ENCODE peak calls at places on chromosomes 13 and 19, in seven cellular contexts. J is HepG2, N is HCT116, M is H1, G is SK-N-SH, C is K562, B is GM12878. Y is an unnamed sample.

GRCh38 chr13:42071667-42072419 is 23.4 kb downstream of the DGKH start:
- DNase-seq in B (no peak), G (no peak), J (no peak), N (no peak), M (no peak), C (no peak), Y (no peak)

GRCh38 chr19:44927746-44928145 is 13.3 kb downstream of the APOC1 start:
- DNase-seq in C (no peak), N (no peak), M (no peak), B (no peak), G (peak), J (no peak), Y (no peak)

GRCh38 chr13:74367193-74367592 is 233.0 kb upstream of the KLF12 start:
- DNase-seq in J (no peak), B (no peak), N (no peak), M (no peak), G (no peak), C (no peak), Y (no peak)

GRCh38 chr13:43544011-43544410 is 242.8 kb downstream of the ENOX1 start:
- DNase-seq in G (no peak), C (no peak), N (no peak), M (no peak), J (no peak), B (no peak), Y (no peak)

GRCh38 chr19:2652504-2653099 is 49.9 kb downstream of the GNG7 start:
- DNase-seq in J (no peak), N (no peak), B (no peak), C (no peak), M (no peak), G (no peak), Y (no peak)

GRCh38 chr13:99197257-99197651 is 3.4 kb upstream of the UBAC2 start:
- DNase-seq in M (no peak), N (no peak), J (no peak), G (no peak), C (no peak), B (no peak), Y (no peak)

GRCh38 chr19:6062274-6062673 is 48.0 kb downstream of the RFX2 start:
- DNase-seq in J (no peak), N (no peak), G (no peak), B (no peak), M (no peak), C (peak), Y (no peak)

GRCh38 chr13:41352935-41353801 is 42.1 kb downstream of the NAA16 start:
- DNase-seq in N (peak), B (peak), J (peak), G (peak), C (peak), M (no peak), Y (peak)

GRCh38 chr13:110746443-110746842 is 32.9 kb downstream of the ING1 start:
- DNase-seq in J (no peak), G (no peak), N (no peak), B (no peak), C (no peak), M (no peak), Y (no peak)

GRCh38 chr19:5903054-5903501 is 512 bp downstream of the NDUFA11 start:
- DNase-seq in N (no peak), C (peak), G (no peak), B (no peak), J (no peak), M (no peak), Y (no peak)

GRCh38 chr13:70107498-70108271 is at the start of gene ATXN8OS:
- DNase-seq in N (no peak), C (no peak), J (no peak), G (peak), B (no peak), M (peak), Y (no peak)

GRCh38 chr19:54096642-54097106 is 3.9 kb downstream of the OSCAR start:
- DNase-seq in C (peak), B (no peak), N (peak), M (peak), G (no peak), J (no peak), Y (peak)

GRCh38 chr13:101565327-101565726 is 112.9 kb downstream of the ITGBL1 start:
- DNase-seq in J (no peak), M (no peak), N (no peak), C (no peak), B (no peak), G (no peak), Y (no peak)

GRCh38 chr13:114054269-114054668 is 78.2 kb downstream of the RASA3 start:
- DNase-seq in N (no peak), M (no peak), G (peak), J (no peak), C (peak), B (no peak), Y (peak)

GRCh38 chr13:104327217-104327616 is 1261.0 kb upstream of the SLC10A2 start:
- DNase-seq in B (no peak), G (no peak), N (no peak), M (no peak), J (no peak), C (no peak), Y (no peak)

GRCh38 chr19:29866011-29866410 is 54.2 kb downstream of the CCNE1 start:
- DNase-seq in M (no peak), J (no peak), B (no peak), N (no peak), G (no peak), C (no peak), Y (no peak)

GRCh38 chr13:21738636-21739035 is 67.8 kb downstream of the FGF9 start:
- DNase-seq in M (no peak), N (no peak), B (no peak), G (no peak), J (no peak), C (no peak), Y (no peak)

GRCh38 chr13:28046981-28047380 is 53.4 kb downstream of the FLT3 start:
- DNase-seq in J (no peak), C (no peak), M (no peak), G (no peak), N (no peak), B (no peak), Y (no peak)

GRCh38 chr13:44273991-44274810 is 99.4 kb upstream of the SERP2 start:
- DNase-seq in G (no peak), J (no peak), B (no peak), C (no peak), N (no peak), M (no peak), Y (peak)

GRCh38 chr13:27821566-27821965 is 29.3 kb downstream of the GSX1 start:
- DNase-seq in N (no peak), M (peak), B (no peak), C (no peak), J (no peak), G (no peak), Y (no peak)

GRCh38 chr19:30207357-30207756 is 164.8 kb upstream of the ZNF536 start:
- DNase-seq in C (no peak), N (no peak), B (no peak), M (peak), G (no peak), J (no peak), Y (no peak)

GRCh38 chr13:70723732-70724131 is 615.5 kb upstream of the KLHL1 start:
- DNase-seq in B (no peak), N (no peak), M (no peak), C (no peak), J (peak), G (peak), Y (peak)

GRCh38 chr13:99044764-99045163 is 66.9 kb upstream of the DOCK9 start:
- DNase-seq in B (no peak), G (no peak), M (no peak), C (no peak), N (no peak), J (no peak), Y (no peak)

DNA sequence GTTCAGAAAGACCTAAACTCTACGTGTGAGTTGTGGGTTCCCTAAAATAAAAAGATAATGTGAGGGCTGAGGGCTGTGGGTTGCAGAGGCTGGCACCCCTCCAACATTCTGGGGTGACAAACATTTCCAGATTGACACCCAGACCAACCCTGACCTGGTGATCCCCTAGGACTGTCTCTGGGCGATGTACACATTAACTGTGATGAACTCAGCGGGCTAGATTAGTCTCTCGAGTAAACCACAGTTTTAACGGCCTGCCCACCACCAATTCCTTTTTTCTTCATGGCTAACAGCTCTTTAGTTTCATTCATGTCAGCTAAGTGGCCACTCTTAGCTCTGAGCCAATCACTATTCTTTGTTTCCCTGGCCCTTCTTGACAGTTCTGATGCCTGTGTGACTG is 24.8 kb downstream of the SIAH3 start:
- DNase-seq in N (no peak), M (no peak), G (no peak), B (peak), J (no peak), C (no peak), Y (no peak)
- TF ChIP-seq JUND in N (no peak), M (no peak), G (no peak), B (no peak), J (no peak), C (no peak), Y (no peak)

DNA sequence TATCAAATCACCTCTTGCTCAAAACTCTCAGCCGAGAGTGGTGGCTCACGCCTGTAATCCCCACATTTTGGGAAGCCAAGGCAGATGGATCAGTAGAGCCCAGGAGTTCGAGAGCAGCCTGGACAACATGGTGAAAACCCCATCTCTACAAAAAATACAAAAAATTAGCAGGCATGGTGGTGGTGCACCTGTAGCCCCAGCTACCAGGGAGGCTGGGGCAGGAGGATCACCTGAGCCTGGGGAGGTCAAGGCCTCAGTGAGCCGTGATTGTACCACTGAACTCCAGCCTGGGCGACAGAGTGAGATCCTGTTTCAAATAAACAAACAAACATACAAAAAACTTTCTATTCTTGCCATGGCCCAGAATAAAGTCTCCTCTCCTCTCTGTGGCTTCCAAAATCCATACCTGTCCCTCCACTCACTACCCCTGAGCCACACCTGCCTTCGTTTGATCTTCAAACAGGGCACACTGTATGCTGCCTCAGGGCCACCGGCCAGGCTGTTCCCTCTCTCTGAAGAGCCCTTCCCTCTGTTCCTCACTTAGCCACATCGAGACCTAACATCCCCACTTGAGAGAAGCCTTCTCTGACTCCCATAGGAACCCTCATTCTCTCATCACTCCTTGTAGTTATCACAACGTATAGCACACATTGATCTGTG is 6.3 kb downstream of the LGI4 start:
- DNase-seq in C (no peak), G (no peak), N (no peak), B (no peak), M (no peak), J (no peak), Y (no peak)
- TF ChIP-seq JUND in C (no peak), G (no peak), N (no peak), B (no peak), M (no peak), J (no peak), Y (no peak)

GRCh38 chr19:41910240-41910991 is 17.8 kb downstream of the ERFL start:
- DNase-seq in N (no peak), M (no peak), J (no peak), B (no peak), C (no peak), G (no peak), Y (no peak)
- TF ChIP-seq JUND in N (no peak), M (no peak), J (no peak), B (no peak), C (no peak), G (no peak), Y (no peak)

GRCh38 chr19:17929056-17929455 is 3.8 kb upstream of the CCDC124 start:
- DNase-seq in G (no peak), J (no peak), B (peak), N (no peak), C (no peak), M (no peak), Y (no peak)
- TF ChIP-seq JUND in G (no peak), J (no peak), B (no peak), N (no peak), C (no peak), M (no peak), Y (no peak)

DNA sequence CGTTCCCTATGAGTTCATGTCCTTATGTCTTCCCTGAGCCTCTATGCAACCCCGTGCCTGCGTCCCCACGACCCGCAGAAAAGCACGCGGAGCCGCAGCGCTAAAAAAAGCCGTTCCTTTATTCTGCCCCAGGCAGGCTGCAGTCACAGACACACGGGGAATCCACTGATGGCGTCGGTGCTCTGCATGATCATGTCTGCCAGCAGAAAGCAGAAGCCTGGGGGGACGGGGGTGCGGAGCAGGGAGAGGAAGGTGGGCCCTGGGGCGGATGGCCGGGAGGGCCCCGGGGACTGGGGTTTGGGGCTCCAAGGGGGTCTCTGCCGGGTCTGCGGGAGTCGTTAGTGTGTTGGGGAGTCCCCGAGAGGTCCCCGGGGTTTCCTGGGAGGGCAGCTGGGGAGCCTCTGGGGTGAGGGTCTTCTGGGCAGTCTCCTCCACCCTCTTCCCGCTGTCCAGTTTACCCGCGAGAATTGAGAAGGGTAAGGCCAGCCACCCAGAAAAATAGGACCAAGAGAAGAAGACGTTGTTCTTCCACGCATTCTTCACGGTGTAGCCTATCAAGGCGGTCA is 894 bp upstream of the ETFB start:
- DNase-seq in B (no peak), M (no peak), G (peak), J (no peak), N (no peak), C (no peak), Y (no peak)
- TF ChIP-seq JUND in B (no peak), M (no peak), G (no peak), J (no peak), N (no peak), C (no peak), Y (no peak)

GRCh38 chr13:39712626-39713025 is 57.2 kb downstream of the COG6 start:
- DNase-seq in B (no peak), G (no peak), J (no peak), M (no peak), N (no peak), C (no peak), Y (no peak)
- TF ChIP-seq JUND in B (no peak), G (no peak), J (no peak), M (no peak), N (no peak), C (no peak), Y (no peak)

GRCh38 chr19:46608581-46609345 is 7.6 kb downstream of the CALM3 start:
- DNase-seq in M (no peak), B (no peak), G (peak), N (no peak), J (no peak), C (no peak), Y (no peak)
- TF ChIP-seq JUND in M (no peak), B (no peak), G (no peak), N (no peak), J (no peak), C (no peak), Y (no peak)

DNA sequence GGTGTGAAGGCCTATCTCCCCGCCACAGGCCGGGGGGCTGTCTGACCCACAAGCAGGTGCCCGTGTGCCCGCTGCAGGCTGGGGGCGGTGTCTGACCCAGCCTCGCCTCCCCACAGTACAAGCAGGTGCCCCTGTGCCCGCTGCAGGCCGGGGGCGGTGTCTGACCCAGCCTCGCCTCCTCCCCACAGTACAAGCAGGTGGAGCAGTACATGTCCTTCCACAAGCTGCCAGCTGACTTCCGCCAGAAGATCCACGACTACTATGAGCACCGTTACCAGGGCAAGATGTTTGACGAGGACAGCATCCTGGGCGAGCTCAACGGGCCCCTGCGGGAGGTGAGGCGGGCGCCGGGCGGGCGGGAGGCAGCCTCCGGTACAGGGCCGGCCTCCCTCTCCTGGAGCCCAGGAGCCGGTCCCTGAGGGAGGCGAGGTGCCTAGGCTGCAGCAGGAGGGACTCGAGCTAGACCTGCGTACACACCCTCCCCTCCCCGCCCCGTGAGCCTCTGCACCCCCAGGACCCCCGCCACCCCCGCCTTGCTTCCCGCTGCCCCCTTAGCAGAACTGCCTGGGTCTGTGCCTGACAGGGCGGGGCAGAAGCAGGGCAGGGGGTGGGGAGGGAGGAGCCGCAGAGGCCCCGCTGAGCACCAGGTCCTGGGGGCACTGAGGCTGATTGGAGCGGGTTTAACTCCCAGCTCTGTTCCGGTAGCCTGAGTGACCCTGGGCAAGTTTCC is 20.6 kb downstream of the HCN2 start:
- DNase-seq in N (no peak), B (no peak), M (no peak), J (no peak), G (no peak), C (no peak), Y (no peak)
- TF ChIP-seq JUND in N (no peak), B (no peak), M (no peak), J (no peak), G (no peak), C (no peak), Y (no peak)